ENCODE peak calls at places on chromosomes 7 and 10, in four cellular contexts. V is AG08395, F is HT1080, T is HEK293T. Q is an unnamed sample.

GRCh38 chr10:132202070-132202970 is 15.6 kb downstream of the DPYSL4 start:
- DNase-seq in T (no peak), F (no peak), V (no peak), Q (no peak)

GRCh38 chr7:106774768-106775551 is 90.1 kb upstream of the PIK3CG start:
- DNase-seq in V (no peak), T (no peak), F (peak), Q (no peak)

GRCh38 chr10:129707406-129708388 is 240.7 kb downstream of the MGMT start:
- DNase-seq in F (no peak), T (no peak), V (no peak), Q (peak)

GRCh38 chr10:114336823-114337509 is 67.3 kb downstream of the AFAP1L2 start:
- DNase-seq in F (no peak), V (no peak), T (no peak), Q (no peak)

GRCh38 chr7:3897430-3898385 is 596.7 kb downstream of the SDK1 start:
- DNase-seq in V (no peak), T (peak), F (peak), Q (peak)

GRCh38 chr7:99762680-99763327 is 21.2 kb downstream of the CYP3A4 start:
- DNase-seq in F (peak), T (no peak), V (peak), Q (peak)

GRCh38 chr7:76222839-76223238 is 21.1 kb downstream of the SRRM3 start:
- DNase-seq in V (no peak), T (no peak), F (no peak), Q (no peak)

GRCh38 chr10:113056468-113057021 is 106.5 kb downstream of the TCF7L2 start:
- DNase-seq in F (peak), V (no peak), T (no peak), Q (no peak)

GRCh38 chr10:105644559-105644958 is 1003.5 kb downstream of the SORCS3 start:
- DNase-seq in V (no peak), T (no peak), F (no peak), Q (no peak)

GRCh38 chr10:31321396-31321941 is 2.5 kb downstream of the ZEB1 start:
- DNase-seq in T (no peak), F (no peak), V (no peak), Q (no peak)

GRCh38 chr7:151179287-151179860 is 7.7 kb downstream of the ASB10 start:
- DNase-seq in V (no peak), T (no peak), F (no peak), Q (no peak)

GRCh38 chr10:21517134-21517982 is 8.1 kb downstream of the SKIDA1 start:
- DNase-seq in V (no peak), T (peak), F (peak), Q (peak)

GRCh38 chr7:46839651-46840050 is 742.3 kb downstream of the TNS3 start:
- DNase-seq in V (no peak), T (no peak), F (peak), Q (no peak)

GRCh38 chr10:99661370-99661749 is 2.1 kb downstream of the ENTPD7 start:
- DNase-seq in F (peak), T (no peak), V (peak), Q (peak)

GRCh38 chr7:141342664-141343400 is 208.4 kb upstream of the AGK start:
- DNase-seq in V (no peak), T (no peak), F (peak), Q (no peak)

GRCh38 chr7:30752979-30753378 is 1.0 kb downstream of the INMT start:
- DNase-seq in T (no peak), F (no peak), V (peak), Q (peak)

GRCh38 chr7:28773423-28774129 is 184.6 kb downstream of the TRIL start:
- DNase-seq in T (no peak), V (no peak), F (no peak), Q (no peak)

GRCh38 chr10:126013489-126014281 is 117.3 kb downstream of the FANK1 start:
- DNase-seq in V (peak), F (peak), T (no peak), Q (peak)

GRCh38 chr7:80922254-80923049 is 3.6 kb upstream of the SEMA3C start:
- DNase-seq in V (no peak), F (no peak), T (no peak), Q (no peak)

GRCh38 chr7:4882169-4882741 is 1.3 kb downstream of the RADIL start:
- DNase-seq in T (peak), V (peak), F (no peak), Q (peak)

GRCh38 chr7:35286422-35286821 is 32.5 kb upstream of the TBX20 start:
- DNase-seq in F (peak), T (no peak), V (no peak), Q (no peak)

GRCh38 chr7:133912916-133913697 is 214.0 kb upstream of the LRGUK start:
- DNase-seq in V (peak), F (peak), T (no peak), Q (peak)